ENCODE peak calls at places on chromosomes 16 and 17, in ten cellular contexts. V is GM12878, X is upper lobe of left lung, W is ovary, C is A549, S is tibial nerve, N is esophagus muscularis mucosa, H is SK-N-SH, Z is H1, L is sigmoid colon. M is an unnamed sample.

GRCh38 chr17:68707032-68707431 is 105.9 kb upstream of the FAM20A start:
- DNase-seq in V (no peak), X (no peak), W (no peak), C (no peak), S (no peak), N (no peak), H (no peak), Z (no peak), L (no peak), M (no peak)

GRCh38 chr16:24717411-24717810 is 12.0 kb upstream of the TNRC6A start:
- DNase-seq in V (no peak), X (no peak), W (no peak), C (no peak), S (peak; percentile 67), N (no peak), H (no peak), Z (no peak), L (no peak), M (no peak)

GRCh38 chr17:76906463-76906862 is 38.3 kb downstream of the MGAT5B start:
- DNase-seq in V (no peak), X (no peak), W (no peak), C (no peak), S (no peak), N (no peak), H (no peak), Z (no peak), L (no peak), M (no peak)

GRCh38 chr17:44601574-44602372 is 44.5 kb downstream of the FZD2 start:
- DNase-seq in V (no peak), X (peak; percentile 32), W (no peak), C (no peak), S (no peak), N (no peak), H (no peak), Z (no peak), L (no peak), M (no peak)

GRCh38 chr17:61579961-61580360 is 11.1 kb downstream of the NACA2 start:
- DNase-seq in V (no peak), X (no peak), W (no peak), C (no peak), S (no peak), N (no peak), H (no peak), Z (no peak), L (no peak), M (no peak)

GRCh38 chr17:79864617-79865250 is 25.5 kb upstream of the CBX4 start:
- DNase-seq in V (no peak), X (no peak), W (no peak), C (no peak), S (no peak), N (no peak), H (peak; percentile 24), Z (no peak), L (no peak), M (no peak)

GRCh38 chr17:74963656-74964055 is 8.9 kb downstream of the HID1 start:
- DNase-seq in V (no peak), X (peak; percentile 54), W (no peak), C (no peak), S (no peak), N (no peak), H (no peak), Z (no peak), L (no peak), M (no peak)

GRCh38 chr16:2426941-2427361 is 2.3 kb upstream of the CCNF start:
- DNase-seq in V (no peak), X (no peak), W (no peak), C (no peak), S (no peak), N (no peak), H (no peak), Z (no peak), L (peak; percentile 66), M (peak; percentile 62)

GRCh38 chr17:78532922-78533640 is 44.1 kb downstream of the DNAH17 start:
- DNase-seq in V (no peak), X (no peak), W (no peak), C (peak; percentile 88), S (no peak), N (no peak), H (no peak), Z (no peak), L (no peak), M (no peak)

GRCh38 chr17:49513616-49514373 is 18.7 kb downstream of the NGFR start:
- DNase-seq in V (no peak), X (peak; percentile 75), W (peak; percentile 66), C (no peak), S (peak; percentile 48), N (no peak), H (no peak), Z (no peak), L (peak; percentile 73), M (no peak)

GRCh38 chr17:21209511-21210175 is 4.3 kb downstream of the TMEM11 start:
- DNase-seq in V (no peak), X (no peak), W (no peak), C (no peak), S (no peak), N (no peak), H (no peak), Z (no peak), L (no peak), M (no peak)

GRCh38 chr16:67773099-67773498 is 33.3 kb downstream of the RANBP10 start:
- DNase-seq in V (no peak), X (no peak), W (peak; percentile 41), C (no peak), S (peak; percentile 45), N (no peak), H (no peak), Z (no peak), L (peak; percentile 74), M (no peak)

GRCh38 chr17:65039349-65039988 is 17.1 kb downstream of the GNA13 start:
- DNase-seq in V (peak; percentile 68), X (no peak), W (no peak), C (no peak), S (no peak), N (no peak), H (no peak), Z (no peak), L (no peak), M (no peak)

GRCh38 chr16:58548378-58548777 is 33.1 kb downstream of the SETD6 start:
- DNase-seq in V (no peak), X (no peak), W (no peak), C (no peak), S (no peak), N (no peak), H (no peak), Z (no peak), L (no peak), M (no peak)

GRCh38 chr17:48555183-48555615 is 10.3 kb upstream of the HOXB2 start:
- DNase-seq in V (no peak), X (no peak), W (no peak), C (peak; percentile 93), S (no peak), N (no peak), H (no peak), Z (no peak), L (no peak), M (no peak)

GRCh38 chr16:86261379-86261778 is 248.9 kb upstream of the FOXF1 start:
- DNase-seq in V (peak; percentile 3), X (no peak), W (no peak), C (peak; percentile 44), S (no peak), N (no peak), H (no peak), Z (no peak), L (no peak), M (no peak)
- TF ChIP-seq EP300 in V (no peak), X (no peak), W (no peak), C (no peak), S (no peak), N (no peak), H (no peak), Z (no peak), L (no peak), M (no peak)

GRCh38 chr17:83161298-83162034 is 82.1 kb downstream of the METRNL start:
- DNase-seq in V (no peak), X (peak; percentile 67), W (peak; percentile 67), C (no peak), S (peak; percentile 4), N (no peak), H (no peak), Z (no peak), L (peak; percentile 40), M (peak; percentile 77)
- TF ChIP-seq EP300 in V (no peak), X (no peak), W (no peak), C (no peak), S (no peak), N (no peak), H (no peak), Z (no peak), L (no peak), M (no peak)

GRCh38 chr17:47239663-47240374 is 13.8 kb upstream of the ITGB3 start:
- DNase-seq in V (peak; percentile 40), X (peak; percentile 6), W (no peak), C (peak; percentile 75), S (peak; percentile 89), N (peak; percentile 97), H (peak; percentile 77), Z (no peak), L (peak; percentile 89), M (peak; percentile 93)
- TF ChIP-seq EP300 in V (no peak), X (no peak), W (peak; percentile 77), C (no peak), S (peak; percentile 56), N (no peak), H (peak; percentile 92), Z (no peak), L (peak; percentile 47), M (no peak)

GRCh38 chr17:59669944-59670343 is 37.3 kb downstream of the PTRH2 start:
- DNase-seq in V (no peak), X (no peak), W (no peak), C (no peak), S (no peak), N (no peak), H (no peak), Z (no peak), L (no peak), M (no peak)

GRCh38 chr17:59668816-59669215 is 38.4 kb downstream of the PTRH2 start:
- DNase-seq in V (no peak), X (no peak), W (no peak), C (peak; percentile 22), S (no peak), N (no peak), H (no peak), Z (no peak), L (no peak), M (no peak)

GRCh38 chr17:59671386-59671785 is 35.8 kb downstream of the PTRH2 start:
- DNase-seq in V (no peak), X (no peak), W (no peak), C (no peak), S (no peak), N (no peak), H (no peak), Z (no peak), L (no peak), M (no peak)

GRCh38 chr17:59669411-59669810 is 37.8 kb downstream of the PTRH2 start:
- DNase-seq in V (no peak), X (no peak), W (no peak), C (peak; percentile 21), S (no peak), N (no peak), H (no peak), Z (no peak), L (no peak), M (no peak)

DNA sequence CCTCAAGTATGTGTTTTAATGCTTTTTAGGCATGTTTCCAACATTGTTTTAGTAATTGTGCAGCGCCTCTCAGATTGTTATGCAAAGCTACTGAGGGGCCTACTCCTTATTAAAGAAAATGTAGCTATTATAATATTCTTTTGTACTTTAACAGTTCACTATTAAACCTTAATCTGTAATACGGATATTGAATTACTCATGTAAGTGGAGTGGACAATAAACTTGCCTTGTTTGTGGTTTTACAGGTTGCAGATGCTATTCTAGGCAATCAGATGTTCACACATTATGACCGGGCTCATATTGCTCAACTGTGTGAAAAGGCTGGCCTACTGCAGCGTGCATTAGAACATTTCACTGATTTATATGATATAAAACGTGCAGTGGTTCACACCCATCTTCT is 41.0 kb downstream of the PTRH2 start:
- DNase-seq in V (no peak), X (no peak), W (no peak), C (no peak), S (no peak), N (no peak), H (no peak), Z (no peak), L (no peak), M (no peak)
- TF ChIP-seq EP300 in V (no peak), X (no peak), W (no peak), C (no peak), S (no peak), N (no peak), H (no peak), Z (no peak), L (no peak), M (no peak)

M was measured in suprapubic skin.